ENCODE peak calls at places on chromosome 15, in eight cellular contexts. E, F, W, V, P, J, M and S are unnamed samples.

GRCh38 chr15:52005748-52006701 is 13.0 kb upstream of the MAPK6 start:
- DNase-seq in P (no peak), J (no peak), V (peak; percentile 74), W (no peak), M (no peak), F (no peak), E (no peak), S (no peak)

GRCh38 chr15:93171476-93171875 is 82.5 kb upstream of the RGMA start:
- DNase-seq in F (no peak), M (no peak), E (no peak), P (no peak), J (no peak), W (no peak), V (no peak), S (no peak)

GRCh38 chr15:60420322-60420721 is 22.5 kb upstream of the ANXA2 start:
- DNase-seq in V (no peak), P (no peak), E (no peak), W (no peak), J (no peak), F (no peak), M (no peak), S (no peak)

GRCh38 chr15:38084289-38084688 is 149.8 kb downstream of the TMCO5A start:
- DNase-seq in W (no peak), F (no peak), J (no peak), M (no peak), E (no peak), V (peak; percentile 86), P (no peak), S (no peak)

GRCh38 chr15:32042269-32042996 is 12.1 kb downstream of the CHRNA7 start:
- DNase-seq in E (peak; percentile 6), P (no peak), V (peak; percentile 8), M (no peak), J (no peak), W (no peak), F (peak; percentile 10), S (no peak)

GRCh38 chr15:35505152-35505551 is 40.8 kb downstream of the DPH6 start:
- DNase-seq in V (no peak), F (no peak), P (no peak), W (no peak), M (no peak), J (no peak), E (no peak), S (no peak)

GRCh38 chr15:59536553-59536952 is 75.0 kb upstream of the GCNT3 start:
- DNase-seq in P (no peak), J (no peak), V (no peak), F (no peak), W (no peak), E (no peak), M (no peak), S (no peak)

GRCh38 chr15:77224352-77224751 is 153.4 kb upstream of the TSPAN3 start:
- DNase-seq in W (no peak), E (no peak), M (no peak), V (no peak), J (no peak), F (no peak), P (no peak), S (no peak)

GRCh38 chr15:33242669-33243191 is 48.2 kb upstream of the FMN1 start:
- DNase-seq in P (no peak), E (peak; percentile 13), V (peak; percentile 79), M (no peak), F (peak; percentile 67), J (no peak), W (no peak), S (peak; percentile 30)

GRCh38 chr15:85379403-85380131 is 836 bp upstream of the AKAP13 start:
- DNase-seq in V (peak; percentile 56), M (peak; percentile 31), F (peak; percentile 26), W (no peak), J (no peak), P (no peak), E (no peak), S (no peak)

GRCh38 chr15:38620108-38620507 is 55.5 kb upstream of the RASGRP1 start:
- DNase-seq in J (no peak), V (no peak), P (no peak), W (no peak), F (no peak), M (no peak), E (no peak), S (no peak)